ENCODE peak calls at places on chromosomes 3 and 15, in ten cellular contexts. M is GF-D8; B is anterior cingulate cortex; O is A549; P is Caco-2; S is kidney epithelial cell; I is CD8-positive, alpha-beta T cell; T is tibial artery; K is AG08395; X is fibroblast of the conjunctiva. J is an unnamed sample.

GRCh38 chr15:58043192-58043903 is 22.2 kb downstream of the ALDH1A2 start:
- DNase-seq in B (no peak), I (peak), T (no peak), M (no peak), S (no peak), O (peak), K (peak), X (no peak), P (peak), J (peak)

GRCh38 chr3:50267280-50267913 is 1.6 kb upstream of the SEMA3B start:
- DNase-seq in S (no peak), T (peak), K (peak), B (peak), I (no peak), P (no peak), X (no peak), M (no peak), O (no peak), J (peak)

GRCh38 chr15:36544518-36545383 is 34.7 kb upstream of the CDIN1 start:
- DNase-seq in X (no peak), O (no peak), S (no peak), K (peak), M (no peak), P (no peak), B (no peak), I (no peak), T (no peak), J (peak)

GRCh38 chr3:176920806-176921205 is 276.5 kb downstream of the TBL1XR1 start:
- DNase-seq in T (no peak), B (no peak), X (no peak), O (no peak), K (no peak), S (no peak), M (no peak), I (no peak), P (no peak), J (no peak)

GRCh38 chr15:48447657-48448056 is 116.4 kb downstream of the DUT start:
- DNase-seq in O (no peak), K (peak), M (no peak), B (no peak), T (no peak), P (no peak), X (no peak), I (no peak), S (peak), J (no peak)

GRCh38 chr15:71654714-71655174 is 155.6 kb upstream of the NR2E3 start:
- DNase-seq in I (no peak), M (no peak), S (no peak), B (no peak), O (no peak), X (no peak), T (no peak), P (no peak), K (no peak), J (no peak)

GRCh38 chr3:143128212-143128611 is 8.6 kb downstream of the CHST2 start:
- DNase-seq in T (no peak), B (no peak), O (no peak), M (no peak), P (no peak), K (no peak), I (no peak), S (no peak), X (no peak), J (no peak)

GRCh38 chr3:139758654-139759291 is 81.0 kb upstream of the NMNAT3 start:
- DNase-seq in I (no peak), K (peak), P (peak), T (no peak), X (no peak), O (no peak), M (no peak), B (no peak), S (peak), J (no peak)

GRCh38 chr3:124429129-124429815 is 301.0 kb upstream of the UMPS start:
- DNase-seq in I (no peak), M (no peak), P (no peak), K (peak), S (peak), T (no peak), O (peak), B (no peak), X (no peak), J (no peak)

GRCh38 chr3:24550588-24550987 is 55.9 kb upstream of the THRB start:
- DNase-seq in M (no peak), S (no peak), K (peak), O (no peak), B (no peak), I (no peak), P (peak), T (no peak), X (no peak), J (no peak)

J was measured in putamen.